ENCODE peak calls at places on chromosomes 6 and 20, in nine cellular contexts. H is CD4-positive, alpha-beta memory T cell; D is heart right ventricle; R is CD8-positive, alpha-beta memory T cell; M is tibial nerve; S is CD4-positive, CD25-positive, alpha-beta regulatory T cell; K is MM.1S; F is pancreas; W is fibroblast of lung. A is an unnamed sample.

GRCh38 chr20:50165687-50166554 is 12.4 kb upstream of the PEDS1 start:
- DNase-seq in H (peak; percentile 90), D (peak; percentile 92), R (peak; percentile 82), M (peak; percentile 97), S (peak; percentile 82), K (peak; percentile 28), F (peak; percentile 97), W (peak; percentile 100), A (peak; percentile 100)

GRCh38 chr6:142302427-142303190 is 802 bp downstream of the ADGRG6 start:
- DNase-seq in H (no peak), D (no peak), R (no peak), M (no peak), S (no peak), K (no peak), F (peak; percentile 9), W (no peak), A (no peak)

GRCh38 chr20:2289475-2289874 is 6.3 kb upstream of the TGM3 start:
- DNase-seq in H (peak; percentile 38), D (no peak), R (no peak), M (no peak), S (no peak), K (peak; percentile 41), F (no peak), W (no peak), A (no peak)

GRCh38 chr6:140542858-140543257 is 1168.4 kb upstream of the CITED2 start:
- DNase-seq in H (no peak), D (no peak), R (no peak), M (no peak), S (no peak), K (no peak), F (no peak), W (no peak), A (no peak)

GRCh38 chr20:37298190-37298939 is 8.9 kb downstream of the MANBAL start:
- DNase-seq in H (no peak), D (no peak), R (no peak), M (no peak), S (no peak), K (peak; percentile 62), F (no peak), W (peak; percentile 73), A (peak; percentile 70)

GRCh38 chr20:22052025-22052527 is 346.6 kb downstream of the PAX1 start:
- DNase-seq in H (no peak), D (no peak), R (no peak), M (no peak), S (no peak), K (no peak), F (no peak), W (no peak), A (no peak)

GRCh38 chr6:33787336-33787953 is 1.5 kb downstream of the LEMD2 start:
- DNase-seq in H (no peak), D (no peak), R (no peak), M (no peak), S (no peak), K (no peak), F (no peak), W (peak; percentile 14), A (peak; percentile 32)

GRCh38 chr6:14159090-14159489 is 41.5 kb downstream of the CD83 start:
- DNase-seq in H (no peak), D (no peak), R (no peak), M (no peak), S (no peak), K (no peak), F (no peak), W (no peak), A (no peak)

GRCh38 chr20:6866741-6867140 is 99.3 kb downstream of the BMP2 start:
- DNase-seq in H (no peak), D (no peak), R (no peak), M (no peak), S (no peak), K (no peak), F (no peak), W (no peak), A (no peak)

GRCh38 chr20:25177890-25178321 is 17.6 kb upstream of the ENTPD6 start:
- DNase-seq in H (no peak), D (no peak), R (no peak), M (no peak), S (no peak), K (no peak), F (peak; percentile 73), W (no peak), A (peak; percentile 7)

GRCh38 chr6:41527721-41528408 is 18.3 kb upstream of the FOXP4 start:
- DNase-seq in H (no peak), D (no peak), R (no peak), M (no peak), S (no peak), K (no peak), F (no peak), W (peak; percentile 7), A (peak; percentile 69)

DNA sequence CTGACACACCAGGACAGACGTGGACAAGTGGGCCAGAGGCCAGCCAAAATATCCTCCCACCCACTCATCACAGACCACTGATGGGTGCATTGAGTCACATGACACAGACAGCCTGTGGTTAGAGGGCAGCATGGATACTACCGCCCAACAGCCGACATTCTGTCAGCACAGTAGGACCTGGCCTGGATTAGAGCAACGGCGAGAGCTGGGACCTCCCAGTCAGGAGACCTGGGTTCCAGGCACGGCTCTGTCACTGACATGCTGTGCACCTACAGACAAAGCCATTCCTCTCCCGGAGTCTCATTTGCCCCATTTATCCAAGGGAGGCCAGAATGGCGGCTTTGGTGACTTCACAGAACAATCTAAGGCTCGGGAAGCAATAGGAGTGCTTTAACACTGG is 8.0 kb downstream of the ZNF335 start:
- DNase-seq in H (no peak), D (no peak), R (no peak), M (no peak), S (no peak), K (no peak), F (no peak), W (no peak), A (no peak)
- H3K36me3 ChIP-seq in H (peaks cover 89% of the 10 kb centered on the region), D (peaks cover 84% of the 10 kb centered on the region), R (peaks cover 65% of the 10 kb centered on the region), M (peaks cover 5% of the 10 kb centered on the region), S (peaks cover 92% of the 10 kb centered on the region), K (peaks cover 3% of the 10 kb centered on the region), F (peaks cover 40% of the 10 kb centered on the region), W (peaks cover 51% of the 10 kb centered on the region), A (peaks cover 92% of the 10 kb centered on the region)

GRCh38 chr20:33681728-33682353 is 4.3 kb downstream of the E2F1 start:
- DNase-seq in H (no peak), D (no peak), R (no peak), M (no peak), S (no peak), K (no peak), F (no peak), W (no peak), A (no peak)
- H3K4me1 ChIP-seq in H (peaks cover 53% of the 10 kb centered on the region), D (peaks cover 23% of the 10 kb centered on the region), R (peaks cover 44% of the 10 kb centered on the region), M (peaks cover 25% of the 10 kb centered on the region), S (peaks cover 40% of the 10 kb centered on the region), K (peaks cover 11% of the 10 kb centered on the region), F (no peaks in the 10 kb centered on the region), W (peaks cover 8% of the 10 kb centered on the region), A (peaks cover 48% of the 10 kb centered on the region)

GRCh38 chr6:1614448-1614766 is 4.7 kb downstream of the FOXC1 start:
- DNase-seq in H (no peak), D (no peak), R (no peak), M (no peak), S (no peak), K (no peak), F (no peak), W (no peak), A (no peak)

GRCh38 chr6:1616556-1617463 is 7.1 kb downstream of the FOXC1 start:
- DNase-seq in H (no peak), D (no peak), R (no peak), M (no peak), S (no peak), K (no peak), F (no peak), W (no peak), A (no peak)

GRCh38 chr6:1614767-1615650 is 5.3 kb downstream of the FOXC1 start:
- DNase-seq in H (no peak), D (peak; percentile 26), R (no peak), M (no peak), S (no peak), K (no peak), F (no peak), W (no peak), A (no peak)

GRCh38 chr6:1617466-1618304 is 8.0 kb downstream of the FOXC1 start:
- DNase-seq in H (no peak), D (no peak), R (no peak), M (no peak), S (no peak), K (no peak), F (no peak), W (no peak), A (no peak)

DNA sequence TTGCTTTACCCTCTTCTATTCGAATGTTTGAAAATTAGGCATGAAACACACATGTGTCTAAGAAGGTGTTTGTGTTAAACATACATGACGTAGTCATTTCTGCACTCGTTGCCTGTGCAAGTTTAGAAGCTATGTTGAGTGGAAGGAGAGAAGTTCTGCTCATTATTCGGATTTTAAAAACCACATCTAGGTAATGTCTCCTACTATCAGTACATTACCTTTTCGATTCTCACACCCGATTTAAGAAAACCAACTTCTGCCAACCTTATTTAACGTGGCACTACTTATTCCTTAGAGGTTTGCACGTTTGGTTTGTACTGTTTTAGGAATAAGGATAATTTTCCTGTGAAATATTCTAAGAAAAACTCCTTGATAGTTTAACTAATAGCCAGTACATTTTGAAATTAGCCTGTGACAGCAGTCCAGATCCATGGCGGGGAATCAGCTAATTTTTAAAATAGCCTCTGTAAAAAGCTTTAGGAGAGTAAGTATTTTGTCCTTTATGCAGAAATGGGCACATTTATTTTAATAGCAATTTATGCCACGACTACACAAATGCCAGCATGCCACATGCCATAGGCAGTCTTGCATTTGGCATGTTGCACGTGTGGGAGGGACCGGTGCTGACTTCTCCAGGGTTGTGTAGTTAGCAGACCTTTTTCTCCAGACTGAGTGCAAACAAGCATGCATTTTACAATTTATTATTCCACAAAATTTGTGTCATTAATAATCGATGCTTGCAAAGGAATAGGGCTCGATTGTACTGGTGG is 6.1 kb downstream of the FOXC1 start:
- DNase-seq in H (no peak), D (no peak), R (no peak), M (no peak), S (no peak), K (no peak), F (no peak), W (no peak), A (no peak)
- H3K4me3 ChIP-seq in H (no peak overlapping the region), D (no peak overlapping the region), R (no peak overlapping the region), M (peak overlapping the region; percentile 81), S (no peak overlapping the region), K (no peak overlapping the region), F (no peak overlapping the region), W (no peak overlapping the region), A (no peak overlapping the region)

GRCh38 chr20:58244517-58245030 is 16.1 kb upstream of the ANKRD60 start:
- DNase-seq in H (no peak), D (no peak), R (no peak), M (no peak), S (no peak), K (no peak), F (no peak), W (no peak), A (no peak)

GRCh38 chr20:58243653-58244410 is 15.4 kb upstream of the ANKRD60 start:
- DNase-seq in H (no peak), D (no peak), R (no peak), M (no peak), S (no peak), K (no peak), F (no peak), W (no peak), A (peak; percentile 16)

GRCh38 chr20:58245181-58245891 is 16.9 kb upstream of the ANKRD60 start:
- DNase-seq in H (no peak), D (no peak), R (no peak), M (no peak), S (no peak), K (no peak), F (no peak), W (no peak), A (no peak)

GRCh38 chr20:58241766-58242465 is 13.5 kb upstream of the ANKRD60 start:
- DNase-seq in H (no peak), D (no peak), R (no peak), M (no peak), S (no peak), K (no peak), F (no peak), W (no peak), A (no peak)

GRCh38 chr20:58242824-58243223 is 14.4 kb upstream of the ANKRD60 start:
- DNase-seq in H (no peak), D (no peak), R (no peak), M (no peak), S (no peak), K (no peak), F (no peak), W (no peak), A (no peak)
- H3K36me3 ChIP-seq in H (peaks cover 13% of the 10 kb centered on the region), D (peaks cover 19% of the 10 kb centered on the region), R (peaks cover 19% of the 10 kb centered on the region), M (peaks cover 12% of the 10 kb centered on the region), S (peaks cover 44% of the 10 kb centered on the region), K (no peaks in the 10 kb centered on the region), F (peaks cover 2% of the 10 kb centered on the region), W (peaks cover 12% of the 10 kb centered on the region), A (peaks cover 47% of the 10 kb centered on the region)